ENCODE peak calls at places on chromosomes 5 and 9, in seven cellular contexts. Z is OCI-LY7, M is fibroblast of pulmonary artery, F is testis, P is spleen, X is epithelial cell of esophagus, S is GM12864. C is an unnamed sample.

GRCh38 chr5:150000261-150000989 is at the start of the genes HMGXB3 and TIGD6:
- DNase-seq in Z (peak), M (peak), F (peak), P (peak), X (peak), S (peak), C (peak)

GRCh38 chr9:98495530-98495929 is 213.2 kb downstream of the GABBR2 start:
- DNase-seq in Z (no peak), M (no peak), F (no peak), P (no peak), X (no peak), S (no peak), C (no peak)

GRCh38 chr5:86977185-86977584 is 290.5 kb upstream of the RASA1 start:
- DNase-seq in Z (no peak), M (peak), F (no peak), P (no peak), X (no peak), S (no peak), C (no peak)

GRCh38 chr9:113963017-113963620 is 87.0 kb downstream of the ZNF618 start:
- DNase-seq in Z (peak), M (peak), F (peak), P (no peak), X (peak), S (peak), C (no peak)

GRCh38 chr5:77990020-77990419 is 213.9 kb upstream of the TBCA start:
- DNase-seq in Z (no peak), M (no peak), F (no peak), P (no peak), X (no peak), S (no peak), C (no peak)

GRCh38 chr9:93071464-93071863 is 13.0 kb downstream of the SUSD3 start:
- DNase-seq in Z (peak), M (peak), F (peak), P (no peak), X (peak), S (no peak), C (no peak)

GRCh38 chr5:101590384-101590783 is 687.3 kb upstream of the ST8SIA4 start:
- DNase-seq in Z (peak), M (no peak), F (no peak), P (no peak), X (peak), S (no peak), C (no peak)

GRCh38 chr9:105531530-105531929 is 26.4 kb upstream of the FKTN start:
- DNase-seq in Z (no peak), M (no peak), F (no peak), P (no peak), X (no peak), S (no peak), C (no peak)

GRCh38 chr9:25716220-25716872 is 38.1 kb upstream of the TUSC1 start:
- DNase-seq in Z (peak), M (peak), F (peak), P (peak), X (peak), S (no peak), C (no peak)

GRCh38 chr5:141783599-141784296 is 94.5 kb downstream of the PCDH1 start:
- DNase-seq in Z (no peak), M (no peak), F (no peak), P (no peak), X (peak), S (no peak), C (no peak)

GRCh38 chr9:73179594-73179993 is 27.9 kb downstream of the ANXA1 start:
- DNase-seq in Z (no peak), M (no peak), F (no peak), P (no peak), X (peak), S (no peak), C (no peak)

GRCh38 chr5:107381189-107381856 is 289.4 kb downstream of the EFNA5 start:
- DNase-seq in Z (no peak), M (peak), F (no peak), P (no peak), X (peak), S (no peak), C (no peak)

GRCh38 chr5:133882107-133882695 is 86.2 kb downstream of the C5orf15 start:
- DNase-seq in Z (no peak), M (no peak), F (no peak), P (peak), X (no peak), S (no peak), C (no peak)

GRCh38 chr9:129547063-129547462 is 73.8 kb downstream of the C9orf50 start:
- DNase-seq in Z (no peak), M (no peak), F (no peak), P (no peak), X (no peak), S (no peak), C (no peak)

GRCh38 chr9:125932012-125932411 is 184.8 kb downstream of the PBX3 start:
- DNase-seq in Z (no peak), M (peak), F (no peak), P (no peak), X (peak), S (no peak), C (no peak)

GRCh38 chr5:132387649-132388117 is 18.2 kb downstream of the SLC22A5 start:
- DNase-seq in Z (no peak), M (peak), F (peak), P (no peak), X (peak), S (no peak), C (no peak)

GRCh38 chr9:22206833-22207232 is 197.7 kb upstream of the CDKN2B start:
- DNase-seq in Z (peak), M (no peak), F (no peak), P (no peak), X (peak), S (no peak), C (no peak)

GRCh38 chr5:117455236-117456233 is 880.9 kb upstream of the SEMA6A start:
- DNase-seq in Z (peak), M (no peak), F (peak), P (peak), X (no peak), S (no peak), C (no peak)

GRCh38 chr9:113352006-113352405 is 2.7 kb downstream of the BSPRY start:
- DNase-seq in Z (no peak), M (no peak), F (no peak), P (no peak), X (no peak), S (no peak), C (no peak)

GRCh38 chr9:89491688-89492087 is 6.2 kb downstream of the SEMA4D start:
- DNase-seq in Z (no peak), M (no peak), F (no peak), P (no peak), X (no peak), S (no peak), C (no peak)

GRCh38 chr9:29311221-29311620 is 1737.9 kb upstream of the C9orf72 start:
- DNase-seq in Z (no peak), M (no peak), F (no peak), P (no peak), X (no peak), S (no peak), C (no peak)

GRCh38 chr9:8857330-8858249 is 1058.0 kb upstream of the DMAC1 start:
- DNase-seq in Z (no peak), M (peak), F (peak), P (peak), X (peak), S (no peak), C (peak)

GRCh38 chr9:14389622-14390021 is 75.7 kb upstream of the NFIB start:
- DNase-seq in Z (no peak), M (no peak), F (no peak), P (no peak), X (no peak), S (no peak), C (no peak)

GRCh38 chr5:89988998-89989690 is 420.4 kb downstream of the CETN3 start:
- DNase-seq in Z (no peak), M (peak), F (peak), P (no peak), X (no peak), S (no peak), C (no peak)

GRCh38 chr9:16368425-16369087 is 501.9 kb downstream of the BNC2 start:
- DNase-seq in Z (no peak), M (no peak), F (no peak), P (no peak), X (peak), S (no peak), C (no peak)

GRCh38 chr5:124404796-124405195 is 341.6 kb downstream of the ZNF608 start:
- DNase-seq in Z (peak), M (no peak), F (no peak), P (no peak), X (peak), S (no peak), C (no peak)

GRCh38 chr9:92618633-92619225 is 51.2 kb downstream of the IPPK start:
- DNase-seq in Z (no peak), M (no peak), F (peak), P (no peak), X (no peak), S (no peak), C (no peak)

GRCh38 chr9:99231708-99232107 is 9.6 kb downstream of the SEC61B start:
- DNase-seq in Z (peak), M (peak), F (no peak), P (no peak), X (peak), S (no peak), C (no peak)

GRCh38 chr9:135095470-135096407 is 8.3 kb downstream of the OLFM1 start:
- DNase-seq in Z (no peak), M (no peak), F (no peak), P (no peak), X (no peak), S (no peak), C (peak)

GRCh38 chr9:107768224-107768623 is 278.7 kb upstream of the KLF4 start:
- DNase-seq in Z (no peak), M (no peak), F (no peak), P (peak), X (no peak), S (no peak), C (no peak)

GRCh38 chr5:133792025-133792424 is 176.4 kb downstream of the C5orf15 start:
- DNase-seq in Z (no peak), M (no peak), F (no peak), P (no peak), X (no peak), S (no peak), C (no peak)

GRCh38 chr5:74562116-74562515 is 78.4 kb downstream of the ENC1 start:
- DNase-seq in Z (no peak), M (no peak), F (no peak), P (no peak), X (no peak), S (no peak), C (no peak)

GRCh38 chr5:17012289-17012688 is 76.2 kb upstream of the MYO10 start:
- DNase-seq in Z (no peak), M (peak), F (no peak), P (no peak), X (peak), S (no peak), C (no peak)

GRCh38 chr9:99451121-99451606 is 229.1 kb downstream of the SEC61B start:
- DNase-seq in Z (no peak), M (no peak), F (no peak), P (no peak), X (peak), S (no peak), C (no peak)

GRCh38 chr5:143153332-143154119 is 250.0 kb downstream of the NR3C1 start:
- DNase-seq in Z (no peak), M (peak), F (peak), P (no peak), X (no peak), S (no peak), C (no peak)

GRCh38 chr9:129432671-129433154 is 188.2 kb downstream of the C9orf50 start:
- DNase-seq in Z (no peak), M (no peak), F (no peak), P (no peak), X (no peak), S (no peak), C (no peak)

GRCh38 chr9:20446248-20446647 is 176.1 kb downstream of the MLLT3 start:
- DNase-seq in Z (no peak), M (no peak), F (no peak), P (no peak), X (no peak), S (no peak), C (no peak)

GRCh38 chr9:87402537-87402936 is 95.1 kb upstream of the DAPK1 start:
- DNase-seq in Z (no peak), M (no peak), F (no peak), P (no peak), X (no peak), S (no peak), C (no peak)

GRCh38 chr9:87401681-87402080 is 96.0 kb upstream of the DAPK1 start:
- DNase-seq in Z (no peak), M (no peak), F (no peak), P (no peak), X (no peak), S (no peak), C (no peak)

GRCh38 chr9:87406545-87407166 is 91.0 kb upstream of the DAPK1 start:
- DNase-seq in Z (no peak), M (no peak), F (no peak), P (no peak), X (no peak), S (no peak), C (no peak)

GRCh38 chr9:87405677-87406544 is 91.8 kb upstream of the DAPK1 start:
- DNase-seq in Z (no peak), M (peak), F (no peak), P (no peak), X (peak), S (no peak), C (no peak)
- H3K4me3 ChIP-seq in Z (no peak), M (no peak), F (no peak), P (no peak), X (no peak), S (no peak), C (no peak)

GRCh38 chr9:34456746-34457145 is 1.6 kb downstream of the FAM219A start:
- DNase-seq in Z (no peak), M (no peak), F (no peak), P (no peak), X (no peak), S (no peak), C (no peak)
- H3K4me3 ChIP-seq in Z (no peak), M (peak), F (no peak), P (peak), X (peak), S (no peak), C (peak)

GRCh38 chr9:23850242-23851023 is 24.4 kb upstream of the ELAVL2 start:
- DNase-seq in Z (no peak), M (no peak), F (no peak), P (no peak), X (peak), S (no peak), C (peak)
- H3K4me3 ChIP-seq in Z (no peak), M (no peak), F (peak), P (peak), X (peak), S (no peak), C (peak)

DNA sequence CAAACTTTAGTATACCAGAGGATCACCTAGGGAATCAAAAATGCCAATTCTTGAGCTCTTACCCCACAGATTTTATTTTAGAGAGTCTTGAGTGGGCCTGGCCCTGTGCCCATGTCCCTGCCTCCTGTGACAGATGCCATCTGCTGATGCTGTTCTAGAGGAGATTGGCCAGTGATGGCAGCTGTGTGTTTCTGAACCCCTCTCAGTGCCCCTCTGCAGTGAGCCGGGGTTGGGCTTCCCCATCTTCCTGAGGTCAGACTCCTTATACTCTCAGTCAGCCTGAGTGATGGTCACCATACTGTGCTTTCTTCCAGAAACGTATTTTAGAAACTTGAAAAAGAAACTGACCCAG is 6.1 kb downstream of the PTCD2 start:
- DNase-seq in Z (no peak), M (no peak), F (no peak), P (no peak), X (no peak), S (no peak), C (no peak)
- H3K4me3 ChIP-seq in Z (no peak), M (peak), F (no peak), P (no peak), X (no peak), S (no peak), C (no peak)